ENCODE peak calls at places on chromosomes 12 and 14, in eight cellular contexts. R is G401; A is GM13977; V is Right ventricle myocardium superior; M is CD4-positive, CD25-positive, alpha-beta regulatory T cell; F is DMS 273 treated with DMSO at 0.1 percent for 48 hours; Y is AG08395; W is GM23338. I is an unnamed sample.

GRCh38 chr14:29215853-29216252 is 449.3 kb downstream of the FOXG1 start:
- DNase-seq in F (no peak), A (peak), W (no peak), M (no peak), R (no peak), Y (no peak), V (no peak), I (no peak)

GRCh38 chr12:120669055-120669828 is 17.7 kb upstream of the MLEC start:
- DNase-seq in M (no peak), W (peak), R (peak), Y (peak), V (peak), A (peak), F (no peak), I (peak)

GRCh38 chr12:93381183-93381975 is 3.7 kb downstream of the NUDT4 start:
- DNase-seq in A (no peak), F (no peak), R (no peak), V (no peak), Y (no peak), W (peak), M (no peak), I (no peak)

GRCh38 chr12:64186789-64187188 is 35.3 kb downstream of the KICS2 start:
- DNase-seq in R (no peak), Y (no peak), V (no peak), A (peak), M (no peak), W (no peak), F (no peak), I (no peak)

GRCh38 chr14:103550451-103551337 is 11.8 kb downstream of the BAG5 start:
- DNase-seq in R (no peak), V (peak), W (no peak), M (no peak), F (no peak), Y (no peak), A (no peak), I (no peak)

GRCh38 chr12:89373772-89374572 is 21.7 kb upstream of the DUSP6 start:
- DNase-seq in M (no peak), F (no peak), A (no peak), V (no peak), R (no peak), Y (peak), W (no peak), I (peak)

GRCh38 chr14:105527381-105528196 is 1.2 kb downstream of the TMEM121 start:
- DNase-seq in M (no peak), R (peak), W (no peak), F (no peak), A (no peak), Y (no peak), V (no peak), I (no peak)

GRCh38 chr12:75489187-75489586 is 8.6 kb downstream of the GLIPR1 start:
- DNase-seq in W (no peak), Y (no peak), R (no peak), M (no peak), A (no peak), V (no peak), F (no peak), I (no peak)

GRCh38 chr14:64556526-64556925 is 6.8 kb downstream of the PPP1R36 start:
- DNase-seq in R (no peak), W (no peak), M (no peak), Y (no peak), F (no peak), V (no peak), A (no peak), I (no peak)

GRCh38 chr14:99537399-99537798 is 56.2 kb downstream of the CCNK start:
- DNase-seq in R (peak), F (no peak), M (no peak), W (peak), Y (peak), V (peak), A (no peak), I (peak)

GRCh38 chr14:78022059-78022458 is 148.1 kb upstream of the NRXN3 start:
- DNase-seq in Y (peak), R (peak), W (peak), V (peak), A (peak), F (peak), M (no peak), I (peak)

GRCh38 chr12:4809449-4810218 is 89.4 kb downstream of the GALNT8 start:
- DNase-seq in W (peak), F (no peak), R (no peak), A (no peak), M (no peak), V (no peak), Y (no peak), I (no peak)

GRCh38 chr12:118102070-118102469 is 1.7 kb downstream of the VSIG10 start:
- DNase-seq in F (no peak), Y (no peak), W (no peak), R (no peak), A (no peak), M (no peak), V (no peak), I (peak)

GRCh38 chr14:50947446-50947845 is 3.2 kb upstream of the PYGL start:
- DNase-seq in M (no peak), Y (no peak), F (no peak), A (no peak), V (no peak), W (no peak), R (no peak), I (no peak)

GRCh38 chr12:56922032-56922431 is 12.2 kb downstream of the SDR9C7 start:
- DNase-seq in W (no peak), V (no peak), R (no peak), Y (no peak), M (no peak), A (no peak), F (no peak), I (no peak)

GRCh38 chr14:56333361-56334279 is 215.4 kb downstream of the PELI2 start:
- DNase-seq in W (no peak), V (no peak), M (no peak), Y (peak), R (peak), A (no peak), F (peak), I (peak)

GRCh38 chr12:115166698-115167315 is 482.8 kb upstream of the TBX3 start:
- DNase-seq in R (no peak), M (no peak), A (no peak), Y (peak), W (peak), V (no peak), F (no peak), I (peak)

GRCh38 chr12:6078378-6079083 is 45.9 kb downstream of the VWF start:
- DNase-seq in M (no peak), A (peak), W (no peak), F (no peak), Y (no peak), R (no peak), V (no peak), I (no peak)